ENCODE peak calls at places on chromosome 11, in eight cellular contexts. D, L, B, Y, R, H, G and E are unnamed samples.

GRCh38 chr11:14341968-14342367 is 17.0 kb downstream of the RRAS2 start:
- DNase-seq in D (no peak), L (no peak), B (no peak), Y (no peak), R (no peak), H (no peak), G (no peak), E (no peak)

GRCh38 chr11:33256031-33256807 is 962 bp upstream of the HIPK3 start:
- DNase-seq in D (peak), L (no peak), B (no peak), Y (no peak), R (peak), H (no peak), G (no peak), E (no peak)

GRCh38 chr11:128520886-128521696 is 66.3 kb downstream of the ETS1 start:
- DNase-seq in D (no peak), L (no peak), B (no peak), Y (peak), R (peak), H (no peak), G (no peak), E (no peak)

GRCh38 chr11:69352715-69353325 is 58.9 kb downstream of the MYEOV start:
- DNase-seq in D (peak), L (no peak), B (no peak), Y (no peak), R (peak), H (peak), G (peak), E (peak)

GRCh38 chr11:125931681-125932080 is 14.2 kb upstream of the VSIG10L2 start:
- DNase-seq in D (no peak), L (no peak), B (no peak), Y (no peak), R (no peak), H (no peak), G (no peak), E (no peak)

GRCh38 chr11:69013009-69013951 is at the start of gene MRGPRF:
- DNase-seq in D (no peak), L (no peak), B (peak), Y (no peak), R (peak), H (peak), G (peak), E (peak)

GRCh38 chr11:73077454-73077853 is 64.7 kb downstream of the FCHSD2 start:
- DNase-seq in D (no peak), L (no peak), B (no peak), Y (no peak), R (no peak), H (no peak), G (no peak), E (peak)

GRCh38 chr11:117868815-117869642 is 7.4 kb downstream of the FXYD6 start:
- DNase-seq in D (no peak), L (no peak), B (no peak), Y (no peak), R (no peak), H (no peak), G (no peak), E (no peak)

GRCh38 chr11:31995031-31995430 is 95.8 kb upstream of the RCN1 start:
- DNase-seq in D (no peak), L (no peak), B (no peak), Y (no peak), R (no peak), H (no peak), G (no peak), E (no peak)

GRCh38 chr11:75468534-75469340 is 35.7 kb upstream of the KLHL35 start:
- DNase-seq in D (no peak), L (no peak), B (no peak), Y (no peak), R (peak), H (peak), G (no peak), E (peak)

GRCh38 chr11:41301023-41301422 is 158.4 kb downstream of the LRRC4C start:
- DNase-seq in D (no peak), L (no peak), B (no peak), Y (no peak), R (no peak), H (no peak), G (no peak), E (no peak)

GRCh38 chr11:10275714-10276113 is 18.3 kb downstream of the SBF2 start:
- DNase-seq in D (no peak), L (no peak), B (no peak), Y (no peak), R (no peak), H (no peak), G (no peak), E (no peak)

GRCh38 chr11:72679869-72680268 is 5.6 kb upstream of the PDE2A start:
- DNase-seq in D (no peak), L (no peak), B (no peak), Y (no peak), R (no peak), H (no peak), G (no peak), E (no peak)

GRCh38 chr11:44774131-44774530 is 47.4 kb downstream of the TSPAN18 start:
- DNase-seq in D (no peak), L (no peak), B (no peak), Y (no peak), R (peak), H (no peak), G (no peak), E (no peak)

GRCh38 chr11:1402776-1403620 is 13.3 kb downstream of the BRSK2 start:
- DNase-seq in D (no peak), L (no peak), B (no peak), Y (no peak), R (peak), H (no peak), G (no peak), E (no peak)

GRCh38 chr11:19185036-19185435 is 16.7 kb downstream of the CSRP3 start:
- DNase-seq in D (no peak), L (no peak), B (no peak), Y (no peak), R (peak), H (no peak), G (no peak), E (no peak)

GRCh38 chr11:10072142-10072541 is 221.9 kb downstream of the SBF2 start:
- DNase-seq in D (no peak), L (no peak), B (no peak), Y (no peak), R (no peak), H (peak), G (no peak), E (peak)

GRCh38 chr11:126561327-126561893 is 205.9 kb downstream of the ST3GAL4 start:
- DNase-seq in D (peak), L (no peak), B (no peak), Y (peak), R (peak), H (peak), G (peak), E (peak)

GRCh38 chr11:45400594-45400993 is 114.5 kb upstream of the SYT13 start:
- DNase-seq in D (no peak), L (no peak), B (no peak), Y (no peak), R (peak), H (peak), G (no peak), E (peak)

GRCh38 chr11:69097263-69097662 is 48.5 kb downstream of the TPCN2 start:
- DNase-seq in D (no peak), L (no peak), B (no peak), Y (no peak), R (no peak), H (no peak), G (no peak), E (no peak)

GRCh38 chr11:3091846-3092602 is 34.8 kb upstream of the CARS1 start:
- DNase-seq in D (peak), L (peak), B (peak), Y (peak), R (peak), H (peak), G (peak), E (peak)

GRCh38 chr11:41836426-41836825 is 377.0 kb upstream of the LRRC4C start:
- DNase-seq in D (no peak), L (no peak), B (no peak), Y (no peak), R (no peak), H (no peak), G (no peak), E (no peak)

GRCh38 chr11:69497221-69497787 is 15.8 kb downstream of the LINC01488 start:
- DNase-seq in D (peak), L (no peak), B (peak), Y (no peak), R (peak), H (peak), G (no peak), E (peak)

GRCh38 chr11:65560555-65561418 is 2.6 kb upstream of the LTBP3 start:
- DNase-seq in D (no peak), L (no peak), B (peak), Y (no peak), R (peak), H (peak), G (no peak), E (peak)

GRCh38 chr11:58286249-58286648 is 18.2 kb upstream of the OR10W1 start:
- DNase-seq in D (peak), L (no peak), B (no peak), Y (peak), R (peak), H (peak), G (no peak), E (peak)

GRCh38 chr11:62399172-62399867 is 19.5 kb upstream of the SCGB1A1 start:
- DNase-seq in D (no peak), L (no peak), B (no peak), Y (no peak), R (no peak), H (peak), G (no peak), E (no peak)